ENCODE peak calls at places on chromosomes 3 and 15, in five cellular contexts. D is PC-3, C is GM06990, F is AG10803, K is fibroblast of lung. M is an unnamed sample.

GRCh38 chr3:13574798-13575451 is 26.0 kb downstream of the FBLN2 start:
- DNase-seq in K (no peak), F (peak; percentile 48), C (no peak), D (no peak), M (no peak)

GRCh38 chr15:80484312-80484981 is 80.3 kb downstream of the ARNT2 start:
- DNase-seq in D (no peak), C (no peak), F (no peak), K (peak; percentile 83), M (no peak)

GRCh38 chr15:89017370-89018066 is 70.7 kb upstream of the ABHD2 start:
- DNase-seq in F (peak; percentile 84), D (peak; percentile 86), C (peak; percentile 68), K (peak; percentile 77), M (peak; percentile 81)

GRCh38 chr3:183493296-183494045 is 62.0 kb downstream of the KLHL6 start:
- DNase-seq in D (no peak), C (no peak), F (no peak), K (no peak), M (no peak)

GRCh38 chr3:180316321-180316720 is 279.6 kb upstream of the PEX5L start:
- DNase-seq in F (no peak), D (no peak), C (no peak), K (no peak), M (no peak)

GRCh38 chr3:125121246-125122010 is 65.6 kb upstream of the HEG1 start:
- DNase-seq in F (no peak), D (no peak), C (no peak), K (no peak), M (peak; percentile 78)

GRCh38 chr15:29670945-29671307 is 151.3 kb downstream of the TJP1 start:
- DNase-seq in K (peak; percentile 16), D (peak; percentile 99), F (peak; percentile 73), C (no peak), M (no peak)

GRCh38 chr3:52798978-52799476 is 4.4 kb downstream of the ITIH3 start:
- DNase-seq in C (no peak), K (no peak), F (no peak), D (peak; percentile 76), M (peak; percentile 45)

GRCh38 chr3:171772427-171773056 is 37.7 kb downstream of the PLD1 start:
- DNase-seq in C (no peak), D (peak; percentile 74), K (peak; percentile 78), F (peak; percentile 62), M (peak; percentile 77)

GRCh38 chr3:107206945-107207344 is 170.3 kb upstream of the CCDC54 start:
- DNase-seq in D (no peak), K (no peak), C (no peak), F (no peak), M (no peak)

GRCh38 chr3:73432021-73432722 is 192.6 kb downstream of the PDZRN3 start:
- DNase-seq in K (peak; percentile 70), D (peak; percentile 55), C (peak; percentile 20), F (peak; percentile 58), M (peak; percentile 66)

GRCh38 chr3:152413244-152413643 is 144.5 kb downstream of the MBNL1 start:
- DNase-seq in D (no peak), C (no peak), K (no peak), F (no peak), M (no peak)

GRCh38 chr3:156373095-156373494 is 181.8 kb downstream of the SSR3 start:
- DNase-seq in K (no peak), D (no peak), F (no peak), C (no peak), M (no peak)

GRCh38 chr15:48373855-48374421 is 42.7 kb downstream of the DUT start:
- DNase-seq in C (no peak), F (peak; percentile 78), D (peak; percentile 63), K (peak; percentile 69), M (no peak)

GRCh38 chr15:70200511-70200991 is 102.8 kb upstream of the TLE3 start:
- DNase-seq in K (peak; percentile 19), F (peak; percentile 49), D (no peak), C (no peak), M (no peak)

GRCh38 chr3:42653303-42653559 is 266 bp upstream of the ZBTB47 start:
- DNase-seq in D (no peak), K (no peak), F (no peak), C (no peak), M (no peak)

GRCh38 chr3:141127344-141128125 is 76.4 kb downstream of the SPSB4 start:
- DNase-seq in F (no peak), D (no peak), K (no peak), C (no peak), M (no peak)

GRCh38 chr3:61890586-61890985 is 329.2 kb downstream of the PTPRG start:
- DNase-seq in K (no peak), C (no peak), F (no peak), D (no peak), M (no peak)

GRCh38 chr15:100001405-100001804 is 268.2 kb upstream of the LYSMD4 start:
- DNase-seq in C (no peak), D (no peak), F (no peak), K (no peak), M (no peak)

DNA sequence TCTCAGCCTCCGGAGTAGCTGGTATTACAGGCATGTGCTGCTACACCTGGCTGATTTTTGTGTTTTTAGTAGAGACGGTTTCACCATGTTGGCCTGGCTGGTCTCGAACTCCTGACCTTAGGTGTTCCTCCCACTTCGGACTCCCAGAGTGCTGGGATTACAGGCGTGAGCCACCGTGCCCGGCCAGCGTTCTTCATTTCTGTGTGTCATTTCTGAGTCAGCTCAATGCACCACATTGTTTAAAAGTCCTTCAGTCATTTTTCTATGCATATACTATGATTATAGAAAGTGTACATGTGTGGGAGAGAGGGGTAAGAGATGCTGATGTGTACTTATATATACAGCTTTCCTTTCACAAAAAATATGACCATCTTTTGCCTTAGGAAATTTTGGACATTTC is 2.1 kb downstream of the QTRT2 start:
- DNase-seq in F (no peak), D (peak; percentile 35), K (no peak), C (no peak), M (no peak)
- H3K4me3 ChIP-seq in F (no peak overlapping the region), D (peak overlapping the region; percentile 76), K (no peak overlapping the region), C (no peak overlapping the region), M (no peak overlapping the region)

DNA sequence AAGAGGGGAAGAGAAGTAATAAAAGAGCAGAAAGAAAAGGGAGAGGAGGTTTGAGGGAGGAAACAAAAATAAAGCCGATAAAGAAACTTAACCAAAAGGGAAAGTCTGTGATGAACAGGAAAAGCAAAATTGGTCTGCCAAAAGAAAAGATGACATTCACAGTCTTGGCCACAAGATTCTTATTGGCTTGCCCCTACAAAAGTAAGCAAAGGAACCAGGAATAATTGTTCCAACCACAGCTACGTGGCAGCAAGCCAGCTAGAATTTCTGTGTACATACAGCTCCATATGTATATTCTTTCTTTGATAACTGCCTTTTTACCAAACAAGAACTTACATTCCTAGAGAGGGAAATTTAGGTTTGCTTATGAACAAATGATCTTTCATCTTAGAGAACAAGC is 79.6 kb downstream of the MLH1 start:
- DNase-seq in C (no peak), K (peak; percentile 95), D (peak; percentile 92), F (peak; percentile 67), M (no peak)
- TF ChIP-seq CTCF in C (no peak), K (no peak), D (no peak), F (no peak), M (no peak)

GRCh38 chr3:32484437-32484836 is 18.2 kb downstream of the CMTM6 start:
- DNase-seq in D (no peak), K (no peak), F (no peak), C (no peak), M (no peak)
- H3K4me3 ChIP-seq in D (no peak overlapping the region), K (no peak overlapping the region), F (no peak overlapping the region), C (no peak overlapping the region), M (no peak overlapping the region)

DNA sequence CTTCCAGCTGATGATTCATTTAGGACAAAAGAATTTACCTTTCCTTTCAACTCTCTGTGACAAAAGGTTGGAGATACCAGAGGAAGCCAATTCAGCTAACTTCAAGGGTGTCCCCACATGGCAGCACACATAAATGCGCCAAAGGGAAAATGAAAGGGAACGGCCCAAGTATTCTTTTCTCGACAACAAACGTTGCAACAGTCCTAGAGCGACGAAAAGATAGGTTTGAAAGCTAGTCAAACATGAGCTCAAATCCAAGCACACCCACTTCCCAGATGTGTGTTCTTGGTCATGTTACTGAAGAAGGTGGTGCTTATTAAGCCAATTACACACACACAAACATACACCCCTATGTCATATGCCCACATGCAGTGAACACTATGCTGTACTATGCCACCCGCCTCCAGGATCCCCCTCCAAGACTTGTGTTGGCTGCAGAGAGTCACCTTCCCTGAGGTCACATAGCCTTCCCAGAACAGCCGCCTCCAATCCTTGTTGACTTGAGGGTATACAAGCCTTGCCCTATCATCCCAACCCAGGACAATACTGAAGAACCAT is 27.5 kb downstream of the MAGI1 start:
- DNase-seq in C (no peak), D (no peak), F (no peak), K (no peak), M (no peak)
- TF ChIP-seq CTCF in C (no peak), D (no peak), F (no peak), K (no peak), M (no peak)

DNA sequence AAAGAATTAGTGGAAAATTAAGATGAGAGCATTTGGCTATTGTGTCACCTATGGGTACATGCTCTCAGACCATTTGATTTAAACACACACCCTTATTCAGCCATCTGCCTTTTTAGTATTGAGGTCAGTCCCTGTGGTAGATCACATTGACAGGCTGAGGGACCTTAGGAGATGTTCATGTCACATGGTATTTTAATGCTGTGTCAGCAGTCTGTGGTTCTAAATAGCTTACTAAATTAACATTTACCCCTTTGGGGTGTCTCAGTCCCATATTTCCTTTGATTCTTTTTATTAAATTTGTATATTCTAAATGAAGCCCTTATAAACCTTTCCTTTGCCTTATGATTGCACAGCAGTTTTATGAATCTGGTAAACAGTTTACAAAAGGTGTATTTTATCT is 2.3 kb downstream of the RBM5 start:
- DNase-seq in D (no peak), K (no peak), F (no peak), C (no peak), M (no peak)
- H3K4me3 ChIP-seq in D (peak overlapping the region; percentile 97), K (peak overlapping the region; percentile 87), F (peak overlapping the region; percentile 100), C (peak overlapping the region; percentile 88), M (no peak overlapping the region)

GRCh38 chr3:123780656-123781055 is 103.5 kb downstream of the MYLK start:
- DNase-seq in C (no peak), K (no peak), D (peak; percentile 12), F (no peak), M (no peak)

GRCh38 chr3:123779646-123780231 is 104.4 kb downstream of the MYLK start:
- DNase-seq in D (peak; percentile 41), C (no peak), F (no peak), K (no peak), M (no peak)

GRCh38 chr3:123782488-123782887 is 101.6 kb downstream of the MYLK start:
- DNase-seq in K (no peak), D (no peak), C (no peak), F (peak; percentile 37), M (no peak)

GRCh38 chr3:123781571-123782275 is 102.4 kb downstream of the MYLK start:
- DNase-seq in D (no peak), C (no peak), F (peak; percentile 39), K (peak; percentile 65), M (no peak)

DNA sequence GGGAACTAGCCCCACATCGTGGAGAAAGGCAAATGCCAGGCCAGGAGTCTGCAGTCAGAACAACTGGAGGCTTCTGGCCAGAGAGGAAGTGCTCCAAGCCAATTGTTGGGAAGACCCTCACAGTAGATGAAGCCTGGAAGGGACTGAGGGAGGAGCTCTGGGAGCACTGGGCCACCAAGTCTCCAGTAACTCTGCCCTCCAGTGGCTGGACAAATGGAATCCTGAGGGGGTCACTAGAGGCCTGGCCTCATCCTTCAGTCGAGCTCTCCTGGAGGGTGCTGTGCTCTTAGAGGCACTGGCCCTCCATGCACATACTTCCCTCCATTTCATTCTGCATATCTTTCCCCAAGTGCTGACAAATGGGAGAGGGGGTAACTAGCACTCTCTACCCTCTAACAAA is 103.0 kb downstream of the MYLK start:
- DNase-seq in K (no peak), F (no peak), D (no peak), C (no peak), M (no peak)
- TF ChIP-seq CTCF in K (no peak), F (no peak), D (peak; percentile 29), C (no peak), M (no peak)

GRCh38 chr15:64284037-64284436 is 71.9 kb downstream of the CSNK1G1 start:
- DNase-seq in K (peak; percentile 73), F (peak; percentile 53), C (no peak), D (no peak), M (no peak)
- H3K4me3 ChIP-seq in K (no peak overlapping the region), F (no peak overlapping the region), C (no peak overlapping the region), D (no peak overlapping the region), M (no peak overlapping the region)

M was measured in GM12865.